ENCODE peak calls at places on chromosome 17, in five cellular contexts. One of them, this sample, is unnamed.

GRCh38 chr17:64250211-64250835 is 12.7 kb downstream of the TEX2 start:
- DNase-seq in OCI-LY7: no peak
- DNase-seq in tibial artery: no peak
- DNase-seq in H9: no peak
- DNase-seq in right cardiac atrium: no peak
- DNase-seq in this sample: no peak

GRCh38 chr17:46917041-46917440 is 5.9 kb upstream of the GOSR2 start:
- DNase-seq in OCI-LY7: no peak
- DNase-seq in tibial artery: no peak
- DNase-seq in right cardiac atrium: no peak
- DNase-seq in H9: no peak
- DNase-seq in this sample: no peak

GRCh38 chr17:19660219-19660870 is 11.8 kb downstream of the ALDH3A2 start:
- DNase-seq in right cardiac atrium: no peak
- DNase-seq in H9: no peak
- DNase-seq in tibial artery: no peak
- DNase-seq in OCI-LY7: no peak
- DNase-seq in this sample: no peak

GRCh38 chr17:6670999-6671398 is 19.4 kb downstream of the C17orf100 start:
- DNase-seq in H9: no peak
- DNase-seq in OCI-LY7: no peak
- DNase-seq in tibial artery: no peak
- DNase-seq in right cardiac atrium: no peak
- DNase-seq in this sample: no peak

GRCh38 chr17:64661731-64661980 is 451 bp downstream of the SMURF2 start:
- DNase-seq in tibial artery: no peak
- DNase-seq in H9: no peak
- DNase-seq in OCI-LY7: no peak
- DNase-seq in right cardiac atrium: no peak
- DNase-seq in this sample: no peak

GRCh38 chr17:60563743-60564142 is 36.2 kb upstream of the PPM1D start:
- DNase-seq in right cardiac atrium: no peak
- DNase-seq in H9: no peak
- DNase-seq in OCI-LY7: no peak
- DNase-seq in tibial artery: no peak
- DNase-seq in this sample: no peak

GRCh38 chr17:44267818-44268490 is at the start of gene SLC4A1:
- DNase-seq in right cardiac atrium: no peak
- DNase-seq in H9: no peak
- DNase-seq in tibial artery: no peak
- DNase-seq in OCI-LY7: no peak
- DNase-seq in this sample: no peak

GRCh38 chr17:41944943-41945342 is 14.5 kb downstream of the ODAD4 start:
- DNase-seq in tibial artery: no peak
- DNase-seq in right cardiac atrium: no peak
- DNase-seq in H9: no peak
- DNase-seq in OCI-LY7: no peak
- DNase-seq in this sample: no peak

GRCh38 chr17:37160940-37161339 is 212.2 kb downstream of the AATF start:
- DNase-seq in OCI-LY7: no peak
- DNase-seq in H9: no peak
- DNase-seq in right cardiac atrium: no peak
- DNase-seq in tibial artery: no peak
- DNase-seq in this sample: no peak

GRCh38 chr17:67696853-67697505 is 20.8 kb upstream of the NOL11 start:
- DNase-seq in right cardiac atrium: no peak
- DNase-seq in H9: no peak
- DNase-seq in tibial artery: no peak
- DNase-seq in OCI-LY7: no peak
- DNase-seq in this sample: no peak

GRCh38 chr17:59521465-59522126 is 43.8 kb upstream of the DHX40 start:
- DNase-seq in right cardiac atrium: peak; percentile 39
- DNase-seq in tibial artery: peak; percentile 22
- DNase-seq in H9: peak; percentile 84
- DNase-seq in OCI-LY7: peak; percentile 60
- DNase-seq in this sample: peak; percentile 25

GRCh38 chr17:28046034-28046825 is 3.8 kb downstream of the NLK start:
- DNase-seq in H9: no peak
- DNase-seq in tibial artery: no peak
- DNase-seq in right cardiac atrium: no peak
- DNase-seq in OCI-LY7: no peak
- DNase-seq in this sample: no peak

GRCh38 chr17:8226536-8227237 is 16.3 kb upstream of the AURKB start:
- DNase-seq in right cardiac atrium: peak; percentile 66
- DNase-seq in tibial artery: peak; percentile 83
- DNase-seq in H9: peak; percentile 94
- DNase-seq in OCI-LY7: no peak
- DNase-seq in this sample: peak; percentile 52

GRCh38 chr17:8060274-8060673 is 21.4 kb downstream of the ALOX15B start:
- DNase-seq in right cardiac atrium: no peak
- DNase-seq in tibial artery: peak; percentile 54
- DNase-seq in OCI-LY7: peak; percentile 80
- DNase-seq in H9: peak; percentile 76
- DNase-seq in this sample: no peak

GRCh38 chr17:55458977-55459376 is 37.3 kb upstream of the MMD start:
- DNase-seq in OCI-LY7: no peak
- DNase-seq in tibial artery: no peak
- DNase-seq in H9: no peak
- DNase-seq in right cardiac atrium: no peak
- DNase-seq in this sample: no peak

GRCh38 chr17:28585891-28586290 is 9.2 kb upstream of the ALDOC start:
- DNase-seq in tibial artery: no peak
- DNase-seq in right cardiac atrium: no peak
- DNase-seq in H9: no peak
- DNase-seq in OCI-LY7: no peak
- DNase-seq in this sample: no peak

GRCh38 chr17:79053251-79053925 is 21.2 kb upstream of the ENGASE start:
- DNase-seq in right cardiac atrium: no peak
- DNase-seq in tibial artery: no peak
- DNase-seq in H9: no peak
- DNase-seq in OCI-LY7: no peak
- DNase-seq in this sample: no peak

GRCh38 chr17:50891577-50891989 is 25.4 kb upstream of the TOB1 start:
- DNase-seq in H9: peak; percentile 69
- DNase-seq in OCI-LY7: no peak
- DNase-seq in right cardiac atrium: no peak
- DNase-seq in tibial artery: no peak
- DNase-seq in this sample: no peak

GRCh38 chr17:39568710-39569109 is 39.0 kb downstream of the NEUROD2 start:
- DNase-seq in tibial artery: no peak
- DNase-seq in H9: no peak
- DNase-seq in right cardiac atrium: no peak
- DNase-seq in OCI-LY7: no peak
- DNase-seq in this sample: no peak

GRCh38 chr17:79011451-79012147 is 2.0 kb upstream of the CANT1 start:
- DNase-seq in H9: no peak
- DNase-seq in right cardiac atrium: no peak
- DNase-seq in OCI-LY7: no peak
- DNase-seq in tibial artery: no peak
- DNase-seq in this sample: no peak

GRCh38 chr17:4438162-4438944 is 4.6 kb downstream of the SPNS3 start:
- DNase-seq in right cardiac atrium: no peak
- DNase-seq in OCI-LY7: no peak
- DNase-seq in H9: no peak
- DNase-seq in tibial artery: no peak
- DNase-seq in this sample: no peak

GRCh38 chr17:28047806-28048205 is 5.3 kb downstream of the NLK start:
- DNase-seq in right cardiac atrium: no peak
- DNase-seq in H9: no peak
- DNase-seq in OCI-LY7: peak; percentile 35
- DNase-seq in tibial artery: no peak
- DNase-seq in this sample: no peak

GRCh38 chr17:61833536-61834203 is 29.7 kb downstream of the BRIP1 start:
- DNase-seq in tibial artery: no peak
- DNase-seq in right cardiac atrium: no peak
- DNase-seq in H9: no peak
- DNase-seq in OCI-LY7: no peak
- DNase-seq in this sample: no peak

GRCh38 chr17:79864617-79865250 is 25.5 kb upstream of the CBX4 start:
- DNase-seq in OCI-LY7: no peak
- DNase-seq in H9: no peak
- DNase-seq in right cardiac atrium: no peak
- DNase-seq in tibial artery: no peak
- DNase-seq in this sample: no peak

GRCh38 chr17:14688134-14688533 is 387.3 kb downstream of the HS3ST3B1 start:
- DNase-seq in tibial artery: no peak
- DNase-seq in OCI-LY7: peak; percentile 53
- DNase-seq in right cardiac atrium: no peak
- DNase-seq in H9: no peak
- DNase-seq in this sample: no peak

GRCh38 chr17:76147211-76148014 is 6.4 kb upstream of the FOXJ1 start:
- DNase-seq in OCI-LY7: peak; percentile 41
- DNase-seq in H9: peak; percentile 39
- DNase-seq in right cardiac atrium: no peak
- DNase-seq in tibial artery: no peak
- DNase-seq in this sample: no peak

GRCh38 chr17:76146053-76146875 is 5.2 kb upstream of the FOXJ1 start:
- DNase-seq in H9: no peak
- DNase-seq in tibial artery: no peak
- DNase-seq in OCI-LY7: peak; percentile 39
- DNase-seq in right cardiac atrium: no peak
- DNase-seq in this sample: no peak

GRCh38 chr17:76142044-76143041 is 1.3 kb upstream of the FOXJ1 start:
- DNase-seq in tibial artery: no peak
- DNase-seq in OCI-LY7: no peak
- DNase-seq in right cardiac atrium: no peak
- DNase-seq in H9: peak; percentile 48
- DNase-seq in this sample: no peak

GRCh38 chr17:76148015-76148326 is 6.9 kb upstream of the FOXJ1 start:
- DNase-seq in H9: no peak
- DNase-seq in right cardiac atrium: no peak
- DNase-seq in tibial artery: no peak
- DNase-seq in OCI-LY7: no peak
- DNase-seq in this sample: no peak

GRCh38 chr17:76145231-76146052 is 4.4 kb upstream of the FOXJ1 start:
- DNase-seq in right cardiac atrium: no peak
- DNase-seq in OCI-LY7: peak; percentile 80
- DNase-seq in tibial artery: no peak
- DNase-seq in H9: peak; percentile 69
- DNase-seq in this sample: no peak
- H3K27ac ChIP-seq in right cardiac atrium: no peak overlapping the region
- H3K27ac ChIP-seq in OCI-LY7: peak overlapping the region; percentile 70
- H3K27ac ChIP-seq in tibial artery: no peak overlapping the region
- H3K27ac ChIP-seq in H9: no peak overlapping the region
- H3K27ac ChIP-seq in this sample: peak overlapping the region; percentile 41

GRCh38 chr17:17818088-17818526 is 18.7 kb downstream of the SREBF1 start:
- DNase-seq in tibial artery: no peak
- DNase-seq in OCI-LY7: peak; percentile 56
- DNase-seq in H9: no peak
- DNase-seq in right cardiac atrium: no peak
- DNase-seq in this sample: no peak
- H3K4me1 ChIP-seq in tibial artery: no peaks in the 10 kb centered on the region
- H3K4me1 ChIP-seq in OCI-LY7: peaks cover 36% of the 10 kb centered on the region
- H3K4me1 ChIP-seq in H9: peaks cover 1% of the 10 kb centered on the region
- H3K4me1 ChIP-seq in right cardiac atrium: peaks cover 5% of the 10 kb centered on the region
- H3K4me1 ChIP-seq in this sample: peaks cover 97% of the 10 kb centered on the region

GRCh38 chr17:48596000-48596734 is 2.6 kb upstream of the HOXB5 start:
- DNase-seq in OCI-LY7: no peak
- DNase-seq in right cardiac atrium: no peak
- DNase-seq in H9: no peak
- DNase-seq in tibial artery: no peak
- DNase-seq in this sample: no peak

GRCh38 chr17:48597492-48597774 is 3.9 kb upstream of the HOXB5 start:
- DNase-seq in H9: no peak
- DNase-seq in right cardiac atrium: no peak
- DNase-seq in OCI-LY7: no peak
- DNase-seq in tibial artery: no peak
- DNase-seq in this sample: no peak

GRCh38 chr17:48597775-48598631 is 4.4 kb upstream of the HOXB5 start:
- DNase-seq in right cardiac atrium: peak; percentile 46
- DNase-seq in OCI-LY7: peak; percentile 55
- DNase-seq in H9: no peak
- DNase-seq in tibial artery: peak; percentile 56
- DNase-seq in this sample: no peak

GRCh38 chr17:48595107-48595999 is 1.8 kb upstream of the HOXB5 start:
- DNase-seq in tibial artery: no peak
- DNase-seq in OCI-LY7: no peak
- DNase-seq in H9: no peak
- DNase-seq in right cardiac atrium: no peak
- DNase-seq in this sample: no peak

DNA sequence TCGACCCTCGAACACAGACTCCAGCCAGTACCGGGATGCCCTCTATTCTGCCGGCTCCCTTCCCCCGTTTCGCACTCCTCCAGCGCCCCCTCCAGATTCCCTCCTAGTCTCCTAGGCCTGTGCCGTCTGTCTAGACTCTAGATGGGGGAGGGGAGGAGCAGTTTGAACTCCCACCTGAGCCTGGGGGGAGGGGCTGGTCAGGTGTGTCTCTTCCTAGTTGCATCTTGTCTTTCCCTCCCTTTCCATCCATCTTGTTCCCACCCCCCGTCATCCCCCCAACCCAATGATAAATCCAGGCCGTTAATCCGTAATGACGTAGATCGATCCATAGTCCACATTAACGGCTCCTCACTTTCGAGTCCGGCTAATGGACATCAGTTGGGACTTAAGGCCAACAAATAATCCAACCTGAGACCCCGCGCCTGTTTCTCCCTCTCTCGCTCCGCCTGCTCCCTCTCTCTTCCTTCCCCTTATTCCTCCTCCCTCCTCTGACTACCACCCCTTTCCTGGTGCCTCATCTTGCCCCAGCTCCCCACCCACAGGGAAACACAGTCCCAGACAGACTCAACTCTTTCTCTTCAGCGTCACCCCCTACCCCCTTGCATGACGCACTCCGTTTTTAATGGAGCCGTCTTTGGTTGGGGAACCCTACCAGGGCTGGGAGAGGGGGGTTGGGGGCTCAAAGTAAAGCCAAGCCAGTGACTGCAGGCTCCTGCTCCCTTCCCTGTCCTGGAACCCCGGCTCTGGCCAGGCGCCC is 3.3 kb upstream of the HOXB5 start:
- DNase-seq in H9: peak; percentile 75
- DNase-seq in tibial artery: no peak
- DNase-seq in right cardiac atrium: no peak
- DNase-seq in OCI-LY7: no peak
- DNase-seq in this sample: no peak
- H3K27ac ChIP-seq in H9: no peak overlapping the region
- H3K27ac ChIP-seq in tibial artery: no peak overlapping the region
- H3K27ac ChIP-seq in right cardiac atrium: no peak overlapping the region
- H3K27ac ChIP-seq in OCI-LY7: no peak overlapping the region
- H3K27ac ChIP-seq in this sample: peak overlapping the region; percentile 60

GRCh38 chr17:74447628-74448159 is 15.8 kb downstream of the GPRC5C start:
- DNase-seq in tibial artery: no peak
- DNase-seq in right cardiac atrium: no peak
- DNase-seq in OCI-LY7: no peak
- DNase-seq in H9: no peak
- DNase-seq in this sample: no peak

GRCh38 chr17:74450231-74450630 is 16.2 kb upstream of the CD300A start:
- DNase-seq in H9: no peak
- DNase-seq in OCI-LY7: no peak
- DNase-seq in tibial artery: no peak
- DNase-seq in right cardiac atrium: no peak
- DNase-seq in this sample: no peak

GRCh38 chr17:74449773-74450172 is 16.7 kb upstream of the CD300A start:
- DNase-seq in H9: no peak
- DNase-seq in OCI-LY7: no peak
- DNase-seq in right cardiac atrium: no peak
- DNase-seq in tibial artery: no peak
- DNase-seq in this sample: no peak

GRCh38 chr17:74449306-74449705 is 17.1 kb upstream of the CD300A start:
- DNase-seq in H9: no peak
- DNase-seq in tibial artery: no peak
- DNase-seq in right cardiac atrium: no peak
- DNase-seq in OCI-LY7: no peak
- DNase-seq in this sample: no peak

GRCh38 chr17:74448774-74449173 is 16.9 kb downstream of the GPRC5C start:
- DNase-seq in OCI-LY7: no peak
- DNase-seq in tibial artery: no peak
- DNase-seq in right cardiac atrium: no peak
- DNase-seq in H9: no peak
- DNase-seq in this sample: no peak
- H3K4me1 ChIP-seq in OCI-LY7: peaks cover 25% of the 10 kb centered on the region
- H3K4me1 ChIP-seq in tibial artery: peaks cover 3% of the 10 kb centered on the region
- H3K4me1 ChIP-seq in right cardiac atrium: peaks cover 18% of the 10 kb centered on the region
- H3K4me1 ChIP-seq in H9: peaks cover 6% of the 10 kb centered on the region
- H3K4me1 ChIP-seq in this sample: peaks cover 89% of the 10 kb centered on the region

This sample was measured in left ventricle myocardium inferior.